ENCODE peak calls at places on chromosomes 11 and 22, in seven cellular contexts. One of them, this sample, is unnamed.

GRCh38 chr11:94272738-94273313 is 31.6 kb upstream of the IZUMO1R start:
- DNase-seq in nephron progenitor cell: no peak
- DNase-seq in H1: no peak
- DNase-seq in Caki2: no peak
- DNase-seq in BE2C: no peak
- DNase-seq in astrocyte: no peak
- DNase-seq in hypothalamus: no peak
- DNase-seq in this sample: no peak

GRCh38 chr11:11349051-11349450 is 4.0 kb downstream of the CSNK2A3 start:
- DNase-seq in nephron progenitor cell: no peak
- DNase-seq in H1: no peak
- DNase-seq in Caki2: no peak
- DNase-seq in BE2C: no peak
- DNase-seq in astrocyte: no peak
- DNase-seq in hypothalamus: no peak
- DNase-seq in this sample: no peak

GRCh38 chr11:121244861-121245260 is 47.7 kb upstream of the SC5D start:
- DNase-seq in nephron progenitor cell: no peak
- DNase-seq in H1: no peak
- DNase-seq in Caki2: no peak
- DNase-seq in BE2C: no peak
- DNase-seq in astrocyte: peak
- DNase-seq in hypothalamus: no peak
- DNase-seq in this sample: no peak

GRCh38 chr11:65492637-65493366 is 6.0 kb upstream of the MALAT1 start:
- DNase-seq in nephron progenitor cell: no peak
- DNase-seq in H1: no peak
- DNase-seq in Caki2: peak
- DNase-seq in BE2C: no peak
- DNase-seq in astrocyte: peak
- DNase-seq in hypothalamus: peak
- DNase-seq in this sample: no peak

GRCh38 chr22:47290706-47291430 is 528.4 kb downstream of the TBC1D22A start:
- DNase-seq in nephron progenitor cell: no peak
- DNase-seq in H1: no peak
- DNase-seq in Caki2: no peak
- DNase-seq in BE2C: no peak
- DNase-seq in astrocyte: no peak
- DNase-seq in hypothalamus: no peak
- DNase-seq in this sample: peak

GRCh38 chr11:20342347-20343279 is 20.9 kb upstream of the HTATIP2 start:
- DNase-seq in nephron progenitor cell: peak
- DNase-seq in H1: peak
- DNase-seq in Caki2: no peak
- DNase-seq in BE2C: peak
- DNase-seq in astrocyte: no peak
- DNase-seq in hypothalamus: peak
- DNase-seq in this sample: peak

GRCh38 chr11:73553266-73553665 is 44.6 kb downstream of the FAM168A start:
- DNase-seq in nephron progenitor cell: no peak
- DNase-seq in H1: no peak
- DNase-seq in Caki2: no peak
- DNase-seq in BE2C: no peak
- DNase-seq in astrocyte: no peak
- DNase-seq in hypothalamus: no peak
- DNase-seq in this sample: no peak

GRCh38 chr11:1232328-1233321 is 9.8 kb downstream of the MUC5B start:
- DNase-seq in nephron progenitor cell: peak
- DNase-seq in H1: no peak
- DNase-seq in Caki2: no peak
- DNase-seq in BE2C: peak
- DNase-seq in astrocyte: no peak
- DNase-seq in hypothalamus: no peak
- DNase-seq in this sample: peak

GRCh38 chr22:38398609-38399401 is 56.2 kb downstream of the KCNJ4 start:
- DNase-seq in nephron progenitor cell: peak
- DNase-seq in H1: peak
- DNase-seq in Caki2: peak
- DNase-seq in BE2C: peak
- DNase-seq in astrocyte: peak
- DNase-seq in hypothalamus: peak
- DNase-seq in this sample: peak

GRCh38 chr22:17260950-17261349 is 41.7 kb upstream of the ADA2 start:
- DNase-seq in nephron progenitor cell: peak
- DNase-seq in H1: no peak
- DNase-seq in Caki2: no peak
- DNase-seq in BE2C: no peak
- DNase-seq in astrocyte: no peak
- DNase-seq in hypothalamus: no peak
- DNase-seq in this sample: peak

GRCh38 chr11:46736615-46737014 is 17.6 kb downstream of the F2 start:
- DNase-seq in nephron progenitor cell: no peak
- DNase-seq in H1: no peak
- DNase-seq in Caki2: no peak
- DNase-seq in BE2C: no peak
- DNase-seq in astrocyte: no peak
- DNase-seq in hypothalamus: no peak
- DNase-seq in this sample: no peak

GRCh38 chr11:119728226-119728626 is 774 bp downstream of the NECTIN1 start:
- DNase-seq in nephron progenitor cell: no peak
- DNase-seq in H1: no peak
- DNase-seq in Caki2: no peak
- DNase-seq in BE2C: no peak
- DNase-seq in astrocyte: no peak
- DNase-seq in hypothalamus: no peak
- DNase-seq in this sample: peak

GRCh38 chr11:44564198-44564597 is 1.3 kb upstream of the CD82 start:
- DNase-seq in nephron progenitor cell: no peak
- DNase-seq in H1: no peak
- DNase-seq in Caki2: no peak
- DNase-seq in BE2C: no peak
- DNase-seq in astrocyte: peak
- DNase-seq in hypothalamus: no peak
- DNase-seq in this sample: no peak

GRCh38 chr22:42747701-42748513 is 27.2 kb upstream of the A4GALT start:
- DNase-seq in nephron progenitor cell: no peak
- DNase-seq in H1: no peak
- DNase-seq in Caki2: no peak
- DNase-seq in BE2C: no peak
- DNase-seq in astrocyte: peak
- DNase-seq in hypothalamus: no peak
- DNase-seq in this sample: peak

GRCh38 chr11:7573558-7574296 is 59.9 kb downstream of the PPFIBP2 start:
- DNase-seq in nephron progenitor cell: peak
- DNase-seq in H1: no peak
- DNase-seq in Caki2: peak
- DNase-seq in BE2C: no peak
- DNase-seq in astrocyte: no peak
- DNase-seq in hypothalamus: no peak
- DNase-seq in this sample: peak

GRCh38 chr22:21603973-21604372 is 25.8 kb downstream of the YDJC start:
- DNase-seq in nephron progenitor cell: no peak
- DNase-seq in H1: no peak
- DNase-seq in Caki2: no peak
- DNase-seq in BE2C: no peak
- DNase-seq in astrocyte: no peak
- DNase-seq in hypothalamus: no peak
- DNase-seq in this sample: no peak

GRCh38 chr11:121886005-121886739 is 229.8 kb downstream of the BLID start:
- DNase-seq in nephron progenitor cell: no peak
- DNase-seq in H1: no peak
- DNase-seq in Caki2: no peak
- DNase-seq in BE2C: peak
- DNase-seq in astrocyte: no peak
- DNase-seq in hypothalamus: no peak
- DNase-seq in this sample: no peak

GRCh38 chr11:78350646-78351165 is 66.9 kb downstream of the GAB2 start:
- DNase-seq in nephron progenitor cell: no peak
- DNase-seq in H1: no peak
- DNase-seq in Caki2: no peak
- DNase-seq in BE2C: no peak
- DNase-seq in astrocyte: peak
- DNase-seq in hypothalamus: no peak
- DNase-seq in this sample: no peak

GRCh38 chr11:23903044-23903704 is 593.7 kb upstream of the LUZP2 start:
- DNase-seq in nephron progenitor cell: no peak
- DNase-seq in H1: no peak
- DNase-seq in Caki2: peak
- DNase-seq in BE2C: no peak
- DNase-seq in astrocyte: peak
- DNase-seq in hypothalamus: no peak
- DNase-seq in this sample: no peak

GRCh38 chr22:49606562-49606961 is 221.1 kb downstream of the BRD1 start:
- DNase-seq in nephron progenitor cell: no peak
- DNase-seq in H1: no peak
- DNase-seq in Caki2: no peak
- DNase-seq in BE2C: no peak
- DNase-seq in astrocyte: no peak
- DNase-seq in hypothalamus: no peak
- DNase-seq in this sample: no peak

GRCh38 chr22:44107341-44107740 is 73.4 kb upstream of the PARVG start:
- DNase-seq in nephron progenitor cell: no peak
- DNase-seq in H1: peak
- DNase-seq in Caki2: no peak
- DNase-seq in BE2C: no peak
- DNase-seq in astrocyte: peak
- DNase-seq in hypothalamus: no peak
- DNase-seq in this sample: peak

GRCh38 chr11:12761029-12761428 is 86.8 kb downstream of the TEAD1 start:
- DNase-seq in nephron progenitor cell: no peak
- DNase-seq in H1: no peak
- DNase-seq in Caki2: no peak
- DNase-seq in BE2C: no peak
- DNase-seq in astrocyte: no peak
- DNase-seq in hypothalamus: no peak
- DNase-seq in this sample: no peak

GRCh38 chr11:44894217-44894617 is 56.5 kb downstream of the TP53I11 start:
- DNase-seq in nephron progenitor cell: peak
- DNase-seq in H1: peak
- DNase-seq in Caki2: peak
- DNase-seq in BE2C: peak
- DNase-seq in astrocyte: peak
- DNase-seq in hypothalamus: peak
- DNase-seq in this sample: peak

GRCh38 chr22:45994516-45995404 is 17.8 kb upstream of the WNT7B start:
- DNase-seq in nephron progenitor cell: peak
- DNase-seq in H1: no peak
- DNase-seq in Caki2: peak
- DNase-seq in BE2C: peak
- DNase-seq in astrocyte: no peak
- DNase-seq in hypothalamus: peak
- DNase-seq in this sample: peak

GRCh38 chr11:63504933-63505586 is 824 bp upstream of the LGALS12 start:
- DNase-seq in nephron progenitor cell: no peak
- DNase-seq in H1: no peak
- DNase-seq in Caki2: no peak
- DNase-seq in BE2C: no peak
- DNase-seq in astrocyte: no peak
- DNase-seq in hypothalamus: no peak
- DNase-seq in this sample: peak

This sample was measured in H7.